ENCODE peak calls at places on chromosomes 3 and 15, in seven cellular contexts. One of them, this sample, is unnamed. For H3K9me3 and H3K4me1, the result is how much of the 10 kb centered on the place peaks cover.

GRCh38 chr3:54361884-54362283 is 239.5 kb downstream of the CACNA2D3 start:
- DNase-seq in uterus: no peak
- DNase-seq in neuronal stem cell: no peak
- DNase-seq in transverse colon: no peak
- DNase-seq in suprapubic skin: no peak
- DNase-seq in prostate gland: no peak
- DNase-seq in IMR-90: no peak
- DNase-seq in this sample: no peak

GRCh38 chr3:13083898-13084297 is 10.7 kb upstream of the IQSEC1 start:
- DNase-seq in uterus: no peak
- DNase-seq in neuronal stem cell: no peak
- DNase-seq in transverse colon: peak
- DNase-seq in suprapubic skin: no peak
- DNase-seq in prostate gland: no peak
- DNase-seq in IMR-90: no peak
- DNase-seq in this sample: no peak

GRCh38 chr3:38542401-38543298 is 46.5 kb downstream of the EXOG start:
- DNase-seq in uterus: no peak
- DNase-seq in neuronal stem cell: no peak
- DNase-seq in transverse colon: no peak
- DNase-seq in suprapubic skin: peak
- DNase-seq in prostate gland: no peak
- DNase-seq in IMR-90: peak
- DNase-seq in this sample: no peak

GRCh38 chr3:40504636-40505430 is 1.0 kb upstream of the ZNF620 start:
- DNase-seq in uterus: no peak
- DNase-seq in neuronal stem cell: no peak
- DNase-seq in transverse colon: no peak
- DNase-seq in suprapubic skin: no peak
- DNase-seq in prostate gland: no peak
- DNase-seq in IMR-90: peak
- DNase-seq in this sample: peak

GRCh38 chr3:130263708-130264107 is 81.8 kb upstream of the COL6A5 start:
- DNase-seq in uterus: no peak
- DNase-seq in neuronal stem cell: no peak
- DNase-seq in transverse colon: no peak
- DNase-seq in suprapubic skin: no peak
- DNase-seq in prostate gland: no peak
- DNase-seq in IMR-90: no peak
- DNase-seq in this sample: no peak

GRCh38 chr15:48940508-48940907 is 23.2 kb downstream of the SHC4 start:
- DNase-seq in uterus: no peak
- DNase-seq in neuronal stem cell: no peak
- DNase-seq in transverse colon: no peak
- DNase-seq in suprapubic skin: no peak
- DNase-seq in prostate gland: no peak
- DNase-seq in IMR-90: peak
- DNase-seq in this sample: no peak

GRCh38 chr15:60649845-60650548 is 171.1 kb upstream of the ICE2 start:
- DNase-seq in uterus: no peak
- DNase-seq in neuronal stem cell: no peak
- DNase-seq in transverse colon: peak
- DNase-seq in suprapubic skin: no peak
- DNase-seq in prostate gland: no peak
- DNase-seq in IMR-90: peak
- DNase-seq in this sample: no peak

GRCh38 chr3:25173610-25174009 is 254.5 kb upstream of the RARB start:
- DNase-seq in uterus: no peak
- DNase-seq in neuronal stem cell: no peak
- DNase-seq in transverse colon: no peak
- DNase-seq in suprapubic skin: no peak
- DNase-seq in prostate gland: no peak
- DNase-seq in IMR-90: no peak
- DNase-seq in this sample: no peak

GRCh38 chr3:153350420-153350819 is 188.4 kb downstream of the RAP2B start:
- DNase-seq in uterus: no peak
- DNase-seq in neuronal stem cell: no peak
- DNase-seq in transverse colon: no peak
- DNase-seq in suprapubic skin: no peak
- DNase-seq in prostate gland: no peak
- DNase-seq in IMR-90: peak
- DNase-seq in this sample: no peak

GRCh38 chr3:14423963-14424362 is 21.6 kb downstream of the SLC6A6 start:
- DNase-seq in uterus: no peak
- DNase-seq in neuronal stem cell: no peak
- DNase-seq in transverse colon: no peak
- DNase-seq in suprapubic skin: no peak
- DNase-seq in prostate gland: no peak
- DNase-seq in IMR-90: peak
- DNase-seq in this sample: no peak

GRCh38 chr15:77538793-77539487 is 93.8 kb downstream of the LINGO1 start:
- DNase-seq in uterus: no peak
- DNase-seq in neuronal stem cell: no peak
- DNase-seq in transverse colon: peak
- DNase-seq in suprapubic skin: no peak
- DNase-seq in prostate gland: no peak
- DNase-seq in IMR-90: no peak
- DNase-seq in this sample: peak

GRCh38 chr15:60507596-60508424 is 28.9 kb upstream of the ICE2 start:
- DNase-seq in uterus: no peak
- DNase-seq in neuronal stem cell: peak
- DNase-seq in transverse colon: peak
- DNase-seq in suprapubic skin: no peak
- DNase-seq in prostate gland: peak
- DNase-seq in IMR-90: peak
- DNase-seq in this sample: peak

GRCh38 chr3:115819785-115820384 is 196.6 kb downstream of the GAP43 start:
- DNase-seq in uterus: peak
- DNase-seq in neuronal stem cell: peak
- DNase-seq in transverse colon: peak
- DNase-seq in suprapubic skin: no peak
- DNase-seq in prostate gland: peak
- DNase-seq in IMR-90: peak
- DNase-seq in this sample: peak

GRCh38 chr3:179046497-179047353 is 24.9 kb downstream of the ZMAT3 start:
- DNase-seq in uterus: no peak
- DNase-seq in neuronal stem cell: no peak
- DNase-seq in transverse colon: no peak
- DNase-seq in suprapubic skin: no peak
- DNase-seq in prostate gland: no peak
- DNase-seq in IMR-90: peak
- DNase-seq in this sample: no peak
- H3K9me3 ChIP-seq in uterus: under half
- H3K9me3 ChIP-seq in neuronal stem cell: under half
- H3K9me3 ChIP-seq in transverse colon: under half
- H3K9me3 ChIP-seq in suprapubic skin: under half
- H3K9me3 ChIP-seq in prostate gland: under half
- H3K9me3 ChIP-seq in IMR-90: under half
- H3K9me3 ChIP-seq in this sample: under half

GRCh38 chr3:48599509-48600285 is 4.6 kb upstream of the COL7A1 start:
- DNase-seq in uterus: no peak
- DNase-seq in neuronal stem cell: no peak
- DNase-seq in transverse colon: no peak
- DNase-seq in suprapubic skin: no peak
- DNase-seq in prostate gland: no peak
- DNase-seq in IMR-90: no peak
- DNase-seq in this sample: no peak
- H3K27ac ChIP-seq in uterus: peak
- H3K27ac ChIP-seq in neuronal stem cell: no peak
- H3K27ac ChIP-seq in transverse colon: peak
- H3K27ac ChIP-seq in suprapubic skin: peak
- H3K27ac ChIP-seq in prostate gland: peak
- H3K27ac ChIP-seq in IMR-90: peak
- H3K27ac ChIP-seq in this sample: no peak

GRCh38 chr15:65758242-65758641 is 33.9 kb downstream of the DENND4A start:
- DNase-seq in uterus: no peak
- DNase-seq in neuronal stem cell: no peak
- DNase-seq in transverse colon: no peak
- DNase-seq in suprapubic skin: no peak
- DNase-seq in prostate gland: no peak
- DNase-seq in IMR-90: no peak
- DNase-seq in this sample: no peak

GRCh38 chr15:65761210-65761926 is 30.7 kb downstream of the DENND4A start:
- DNase-seq in uterus: no peak
- DNase-seq in neuronal stem cell: no peak
- DNase-seq in transverse colon: no peak
- DNase-seq in suprapubic skin: no peak
- DNase-seq in prostate gland: no peak
- DNase-seq in IMR-90: no peak
- DNase-seq in this sample: no peak

GRCh38 chr15:65759441-65759840 is 32.7 kb downstream of the DENND4A start:
- DNase-seq in uterus: no peak
- DNase-seq in neuronal stem cell: no peak
- DNase-seq in transverse colon: no peak
- DNase-seq in suprapubic skin: no peak
- DNase-seq in prostate gland: no peak
- DNase-seq in IMR-90: no peak
- DNase-seq in this sample: no peak

GRCh38 chr15:65762914-65763787 is 28.9 kb downstream of the DENND4A start:
- DNase-seq in uterus: no peak
- DNase-seq in neuronal stem cell: no peak
- DNase-seq in transverse colon: no peak
- DNase-seq in suprapubic skin: no peak
- DNase-seq in prostate gland: no peak
- DNase-seq in IMR-90: peak
- DNase-seq in this sample: no peak

GRCh38 chr15:65762399-65762798 is 29.7 kb downstream of the DENND4A start:
- DNase-seq in uterus: no peak
- DNase-seq in neuronal stem cell: no peak
- DNase-seq in transverse colon: no peak
- DNase-seq in suprapubic skin: no peak
- DNase-seq in prostate gland: no peak
- DNase-seq in IMR-90: no peak
- DNase-seq in this sample: no peak
- H3K4me1 ChIP-seq in uterus: under half
- H3K4me1 ChIP-seq in neuronal stem cell: under half
- H3K4me1 ChIP-seq in transverse colon: under half
- H3K4me1 ChIP-seq in suprapubic skin: under half
- H3K4me1 ChIP-seq in prostate gland: under half
- H3K4me1 ChIP-seq in IMR-90: under half
- H3K4me1 ChIP-seq in this sample: under half

DNA sequence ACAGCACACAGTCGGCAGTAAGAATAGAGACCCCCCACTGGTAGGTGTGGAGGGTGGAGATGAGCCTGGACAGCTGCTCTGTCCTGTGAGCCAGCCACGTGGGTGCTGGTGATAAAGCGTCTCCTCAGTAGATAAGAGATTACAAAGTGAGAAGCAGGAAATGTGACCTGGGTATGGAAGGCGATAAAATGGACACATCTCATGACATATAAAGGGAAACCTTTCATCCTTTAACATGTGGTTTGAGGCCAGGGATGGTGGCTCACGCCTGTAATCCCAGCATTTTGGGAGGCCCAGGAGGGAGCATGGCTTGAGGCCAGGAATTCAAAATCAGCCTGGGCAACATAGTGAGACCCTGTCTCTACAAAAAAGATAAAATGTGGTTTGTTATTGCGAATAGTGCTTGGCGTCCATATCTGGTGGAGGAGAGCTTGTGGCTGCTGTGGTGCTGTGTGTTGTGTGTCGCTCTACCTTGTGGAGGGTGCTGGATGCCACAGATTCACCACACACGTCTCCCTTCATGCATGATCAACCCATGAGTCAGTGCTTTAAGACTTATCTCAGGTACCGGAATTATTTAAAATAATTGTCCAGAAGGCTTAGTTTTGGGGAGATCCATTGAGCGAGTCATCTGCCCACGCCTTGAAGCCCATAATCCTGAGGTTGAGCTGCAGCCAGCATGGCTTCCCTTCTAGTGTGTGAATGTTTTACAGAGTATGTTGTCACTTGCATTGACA is 157.0 kb downstream of the GABRG3 start:
- DNase-seq in uterus: no peak
- DNase-seq in neuronal stem cell: no peak
- DNase-seq in transverse colon: no peak
- DNase-seq in suprapubic skin: no peak
- DNase-seq in prostate gland: no peak
- DNase-seq in IMR-90: no peak
- DNase-seq in this sample: no peak
- H3K9me3 ChIP-seq in uterus: under half
- H3K9me3 ChIP-seq in neuronal stem cell: under half
- H3K9me3 ChIP-seq in transverse colon: under half
- H3K9me3 ChIP-seq in suprapubic skin: under half
- H3K9me3 ChIP-seq in prostate gland: under half
- H3K9me3 ChIP-seq in IMR-90: under half
- H3K9me3 ChIP-seq in this sample: under half

DNA sequence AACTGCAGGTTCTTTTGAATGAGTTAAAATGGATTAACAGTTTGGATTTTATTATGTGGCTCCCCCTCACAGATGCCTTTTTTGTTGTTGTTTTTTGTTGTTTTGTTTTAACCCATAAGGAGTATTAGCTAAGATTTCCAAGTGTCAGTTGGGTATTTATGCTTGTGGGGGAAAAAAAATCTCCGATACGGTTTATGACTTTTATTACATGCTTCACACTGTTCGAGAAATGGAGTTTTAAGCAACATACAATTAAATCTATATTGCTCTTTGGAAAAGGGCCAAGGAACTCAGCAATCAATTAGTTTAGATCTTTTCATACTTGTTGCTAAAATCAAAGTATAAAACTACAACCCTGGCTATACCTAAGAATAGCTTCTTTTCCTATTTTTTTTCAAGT is 15.9 kb downstream of the NR2F2 start:
- DNase-seq in uterus: no peak
- DNase-seq in neuronal stem cell: no peak
- DNase-seq in transverse colon: no peak
- DNase-seq in suprapubic skin: no peak
- DNase-seq in prostate gland: no peak
- DNase-seq in IMR-90: no peak
- DNase-seq in this sample: no peak
- H3K27ac ChIP-seq in uterus: peak
- H3K27ac ChIP-seq in neuronal stem cell: no peak
- H3K27ac ChIP-seq in transverse colon: peak
- H3K27ac ChIP-seq in suprapubic skin: peak
- H3K27ac ChIP-seq in prostate gland: peak
- H3K27ac ChIP-seq in IMR-90: peak
- H3K27ac ChIP-seq in this sample: no peak

GRCh38 chr3:112634786-112635541 is 6.0 kb downstream of the CCDC80 start:
- DNase-seq in uterus: no peak
- DNase-seq in neuronal stem cell: no peak
- DNase-seq in transverse colon: no peak
- DNase-seq in suprapubic skin: no peak
- DNase-seq in prostate gland: no peak
- DNase-seq in IMR-90: peak
- DNase-seq in this sample: no peak
- H3K4me1 ChIP-seq in uterus: under half
- H3K4me1 ChIP-seq in neuronal stem cell: under half
- H3K4me1 ChIP-seq in transverse colon: under half
- H3K4me1 ChIP-seq in suprapubic skin: under half
- H3K4me1 ChIP-seq in prostate gland: under half
- H3K4me1 ChIP-seq in IMR-90: under half
- H3K4me1 ChIP-seq in this sample: under half

GRCh38 chr15:44606740-44607139 is 56.7 kb downstream of the SPG11 start:
- DNase-seq in uterus: no peak
- DNase-seq in neuronal stem cell: no peak
- DNase-seq in transverse colon: no peak
- DNase-seq in suprapubic skin: no peak
- DNase-seq in prostate gland: no peak
- DNase-seq in IMR-90: no peak
- DNase-seq in this sample: no peak
- H3K9me3 ChIP-seq in uterus: under half
- H3K9me3 ChIP-seq in neuronal stem cell: under half
- H3K9me3 ChIP-seq in transverse colon: under half
- H3K9me3 ChIP-seq in suprapubic skin: under half
- H3K9me3 ChIP-seq in prostate gland: under half
- H3K9me3 ChIP-seq in IMR-90: under half
- H3K9me3 ChIP-seq in this sample: under half

This sample was measured in body of pancreas.